ENCODE peak calls at places on chromosomes 5 and 9, in five cellular contexts. Z, U, X, S and P are unnamed samples.

GRCh38 chr5:95938766-95939165 is 22.9 kb downstream of the ELL2 start:
- DNase-seq in Z (no peak), U (no peak), X (no peak), S (no peak), P (no peak)

GRCh38 chr5:139650689-139651501 is 2.7 kb downstream of the CXXC5 start:
- DNase-seq in Z (peak; percentile 89), U (peak; percentile 91), X (peak; percentile 85), S (peak; percentile 62), P (no peak)

GRCh38 chr5:43386960-43387362 is 25.2 kb downstream of the CCL28 start:
- DNase-seq in Z (no peak), U (no peak), X (no peak), S (peak; percentile 16), P (no peak)

GRCh38 chr5:160269017-160269416 is 39.7 kb downstream of the FABP6 start:
- DNase-seq in Z (no peak), U (peak; percentile 91), X (no peak), S (peak; percentile 57), P (no peak)

GRCh38 chr5:116652196-116652729 is 77.6 kb upstream of the SEMA6A start:
- DNase-seq in Z (peak; percentile 84), U (peak; percentile 10), X (peak; percentile 5), S (peak; percentile 53), P (peak; percentile 39)

GRCh38 chr5:124043456-124043855 is 531.5 kb downstream of the CSNK1G3 start:
- DNase-seq in Z (peak; percentile 57), U (no peak), X (no peak), S (no peak), P (peak; percentile 4)

GRCh38 chr5:133783481-133783880 is 171.1 kb upstream of the FSTL4 start:
- DNase-seq in Z (peak; percentile 15), U (no peak), X (no peak), S (peak; percentile 8), P (no peak)

GRCh38 chr5:176784218-176785165 is 25.9 kb upstream of the UNC5A start:
- DNase-seq in Z (peak; percentile 85), U (no peak), X (no peak), S (peak; percentile 87), P (peak; percentile 82)

GRCh38 chr5:149766460-149767277 is 36.6 kb downstream of the PPARGC1B start:
- DNase-seq in Z (no peak), U (no peak), X (no peak), S (no peak), P (no peak)

GRCh38 chr5:149731332-149731616 is 1.2 kb downstream of the PPARGC1B start:
- DNase-seq in Z (no peak), U (no peak), X (no peak), S (no peak), P (peak; percentile 80)

GRCh38 chr5:40490464-40491083 is 189.1 kb upstream of the PTGER4 start:
- DNase-seq in Z (no peak), U (no peak), X (no peak), S (no peak), P (no peak)

GRCh38 chr9:87464110-87464991 is 33.3 kb upstream of the DAPK1 start:
- DNase-seq in Z (no peak), U (no peak), X (no peak), S (peak; percentile 57), P (no peak)

GRCh38 chr9:19409406-19410194 is 791 bp downstream of the ACER2 start:
- DNase-seq in Z (peak; percentile 79), U (peak; percentile 66), X (peak; percentile 15), S (peak; percentile 18), P (peak; percentile 72)

GRCh38 chr5:141560725-141561483 is 57.9 kb downstream of the DIAPH1 start:
- DNase-seq in Z (peak; percentile 93), U (peak; percentile 91), X (peak; percentile 95), S (peak; percentile 96), P (peak; percentile 69)

GRCh38 chr5:2465383-2465782 is 286.1 kb downstream of the IRX2 start:
- DNase-seq in Z (peak; percentile 73), U (no peak), X (no peak), S (no peak), P (peak; percentile 68)

GRCh38 chr5:158224200-158224599 is 365.3 kb upstream of the CLINT1 start:
- DNase-seq in Z (no peak), U (no peak), X (no peak), S (no peak), P (no peak)

GRCh38 chr9:128733256-128733655 is 9.3 kb upstream of the ZDHHC12 start:
- DNase-seq in Z (peak; percentile 98), U (peak; percentile 86), X (peak; percentile 90), S (peak; percentile 76), P (peak; percentile 96)

GRCh38 chr5:82092-82491 is 9.9 kb upstream of the PLEKHG4B start:
- DNase-seq in Z (peak; percentile 90), U (no peak), X (peak; percentile 86), S (no peak), P (peak; percentile 91)

GRCh38 chr9:72041775-72042194 is 18.6 kb downstream of the C9orf57 start:
- DNase-seq in Z (no peak), U (peak; percentile 30), X (peak; percentile 12), S (peak; percentile 94), P (no peak)

GRCh38 chr9:125240649-125240999 is 519 bp downstream of the HSPA5 start:
- DNase-seq in Z (no peak), U (peak; percentile 63), X (peak; percentile 49), S (peak; percentile 66), P (peak; percentile 56)

GRCh38 chr9:104944871-104945270 is 16.9 kb upstream of the ABCA1 start:
- DNase-seq in Z (no peak), U (no peak), X (no peak), S (no peak), P (no peak)

GRCh38 chr5:5886812-5887486 is 464.5 kb downstream of the ICE1 start:
- DNase-seq in Z (peak; percentile 89), U (no peak), X (peak; percentile 36), S (no peak), P (peak; percentile 91)

GRCh38 chr9:79127661-79128060 is 444.1 kb upstream of the TLE4 start:
- DNase-seq in Z (no peak), U (no peak), X (no peak), S (peak; percentile 32), P (no peak)

GRCh38 chr5:149798466-149798865 is 68.4 kb downstream of the PPARGC1B start:
- DNase-seq in Z (no peak), U (no peak), X (no peak), S (no peak), P (no peak)

GRCh38 chr5:127260686-127261085 is 29.9 kb upstream of the MEGF10 start:
- DNase-seq in Z (no peak), U (no peak), X (no peak), S (no peak), P (no peak)

DNA sequence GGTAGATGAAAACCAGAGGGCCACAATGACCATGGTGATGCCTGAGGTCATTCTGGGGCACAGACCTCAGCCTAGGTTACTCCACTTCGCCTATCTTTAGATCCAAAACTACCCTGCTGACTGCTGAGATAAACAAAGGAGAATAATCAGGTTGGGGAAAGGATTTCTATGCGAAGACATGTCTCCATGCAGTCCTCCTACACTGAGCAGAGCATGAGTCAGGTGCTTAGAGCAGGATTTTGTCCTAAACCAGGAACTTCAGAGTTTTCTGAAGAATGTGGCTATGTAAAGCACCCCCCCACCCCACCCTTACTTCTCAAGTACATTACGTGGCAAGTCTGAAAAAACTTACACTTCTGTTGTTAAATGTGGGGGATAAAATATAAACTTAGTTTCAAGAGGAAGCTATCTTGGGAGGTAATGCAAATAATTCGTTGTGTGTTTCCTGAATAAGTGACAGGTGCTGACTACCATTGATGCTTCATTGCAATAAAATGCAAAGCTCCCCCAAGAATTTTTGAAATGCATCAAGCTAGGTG is 19.4 kb downstream of the PDCD1LG2 start:
- DNase-seq in Z (no peak), U (no peak), X (no peak), S (no peak), P (no peak)
- H3K4me3 ChIP-seq in Z (no peak overlapping the region), U (no peak overlapping the region), X (no peak overlapping the region), S (no peak overlapping the region), P (no peak overlapping the region)

DNA sequence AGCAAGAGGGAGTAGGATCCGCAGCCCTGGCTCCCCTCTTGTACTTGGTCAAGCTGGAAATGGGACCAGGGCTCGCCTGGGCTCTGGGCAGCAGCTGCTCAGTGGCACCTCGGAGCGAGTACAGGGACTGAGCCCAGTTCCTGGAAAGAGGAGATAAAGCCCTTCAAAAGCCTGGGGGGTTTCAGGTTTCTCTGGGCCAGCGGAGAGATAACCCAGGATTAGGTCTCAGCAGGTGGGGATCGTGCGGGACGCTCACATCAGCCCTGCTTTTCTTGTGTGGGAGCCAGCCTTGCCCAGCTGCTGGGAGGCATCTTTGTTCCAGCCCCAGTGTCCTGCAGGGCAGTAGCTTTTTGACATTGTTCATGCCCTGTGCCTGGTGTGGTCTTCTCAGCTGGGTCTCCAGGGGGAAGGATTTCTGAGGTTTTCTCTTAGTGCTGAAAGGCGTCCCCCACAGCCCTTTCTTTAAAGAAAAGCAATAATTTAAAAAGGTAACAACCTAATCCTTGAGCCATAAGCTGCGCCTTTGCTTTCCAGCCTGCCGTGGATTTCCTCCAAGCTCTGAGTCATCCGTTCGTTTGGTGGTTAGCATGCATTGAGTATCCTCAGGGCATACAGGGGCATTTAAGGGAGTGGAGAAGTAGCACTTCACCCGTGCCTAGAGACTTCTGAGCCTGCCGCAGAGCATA is 657 bp upstream of the TNC start:
- DNase-seq in Z (peak; percentile 95), U (peak; percentile 45), X (peak; percentile 72), S (peak; percentile 96), P (peak; percentile 73)
- H3K4me3 ChIP-seq in Z (peak overlapping the region; percentile 84), U (no peak overlapping the region), X (peak overlapping the region; percentile 41), S (peak overlapping the region; percentile 91), P (peak overlapping the region; percentile 33)

GRCh38 chr5:4737868-4738267 is 402.3 kb upstream of the ADAMTS16 start:
- DNase-seq in Z (no peak), U (no peak), X (no peak), S (no peak), P (no peak)
- H3K4me3 ChIP-seq in Z (no peak overlapping the region), U (no peak overlapping the region), X (no peak overlapping the region), S (no peak overlapping the region), P (no peak overlapping the region)

GRCh38 chr9:123033352-123033751 is at the start of gene GPR21:
- DNase-seq in Z (no peak), U (no peak), X (peak; percentile 23), S (no peak), P (no peak)
- H3K4me3 ChIP-seq in Z (no peak within 1 kb of the TSS), U (no peak within 1 kb of the TSS), X (no peak within 1 kb of the TSS), S (no peak within 1 kb of the TSS), P (no peak within 1 kb of the TSS)

DNA sequence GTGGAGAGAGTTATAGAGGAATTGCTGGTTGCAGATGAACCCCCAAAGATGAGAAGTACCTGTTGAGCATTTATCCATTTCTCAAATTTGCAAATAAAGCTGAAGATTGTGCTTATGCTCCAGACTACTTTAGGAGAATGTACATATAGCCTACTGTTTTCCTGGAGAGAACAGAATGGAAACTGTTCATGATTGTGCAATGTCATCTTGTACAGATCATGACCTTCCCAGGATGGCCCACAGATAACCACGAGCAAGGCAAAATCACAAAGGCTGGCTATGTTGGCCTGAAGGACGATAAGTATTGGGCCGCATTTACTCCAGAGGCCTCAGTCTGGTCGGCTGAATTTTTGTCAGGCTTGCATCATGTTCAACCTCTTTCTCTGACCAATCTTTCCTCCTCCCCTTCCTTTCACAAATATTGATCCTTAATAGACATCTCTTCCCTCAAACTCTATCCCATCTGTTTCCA is 28.5 kb upstream of the RICTOR start:
- DNase-seq in Z (no peak), U (peak; percentile 16), X (no peak), S (peak; percentile 13), P (no peak)
- H3K4me3 ChIP-seq in Z (no peak overlapping the region), U (no peak overlapping the region), X (no peak overlapping the region), S (no peak overlapping the region), P (no peak overlapping the region)